ENCODE peak calls at places on chromosomes 5 and 9, in four cellular contexts. One of them, this sample, is unnamed.

GRCh38 chr5:99005506-99005905 is 76.7 kb upstream of the CHD1 start:
- DNase-seq in effector memory CD4-positive, alpha-beta T cell: no peak
- DNase-seq in stimulated activated naive CD8-positive, alpha-beta T cell treated with anti-CD3 and anti-CD28 coated beads, Interleukin-15, Interleukin-2, amounts not matched to agents 100 U/mL and 50 U/mL, for 24 hours: no peak
- DNase-seq in A172: no peak
- DNase-seq in this sample: no peak

GRCh38 chr9:122370869-122371467 is at the start of gene PTGS1:
- DNase-seq in effector memory CD4-positive, alpha-beta T cell: no peak
- DNase-seq in A172: no peak
- DNase-seq in stimulated activated naive CD8-positive, alpha-beta T cell treated with anti-CD3 and anti-CD28 coated beads, Interleukin-15, Interleukin-2, amounts not matched to agents 100 U/mL and 50 U/mL, for 24 hours: peak; percentile 33
- DNase-seq in this sample: peak; percentile 6

GRCh38 chr5:85096426-85096825 is 711.7 kb upstream of the EDIL3 start:
- DNase-seq in A172: peak; percentile 75
- DNase-seq in stimulated activated naive CD8-positive, alpha-beta T cell treated with anti-CD3 and anti-CD28 coated beads, Interleukin-15, Interleukin-2, amounts not matched to agents 100 U/mL and 50 U/mL, for 24 hours: no peak
- DNase-seq in effector memory CD4-positive, alpha-beta T cell: no peak
- DNase-seq in this sample: no peak

GRCh38 chr9:129194222-129194621 is 16.2 kb upstream of the IER5L start:
- DNase-seq in stimulated activated naive CD8-positive, alpha-beta T cell treated with anti-CD3 and anti-CD28 coated beads, Interleukin-15, Interleukin-2, amounts not matched to agents 100 U/mL and 50 U/mL, for 24 hours: no peak
- DNase-seq in effector memory CD4-positive, alpha-beta T cell: no peak
- DNase-seq in A172: no peak
- DNase-seq in this sample: no peak

GRCh38 chr5:42870882-42871418 is 59.3 kb upstream of the SELENOP start:
- DNase-seq in effector memory CD4-positive, alpha-beta T cell: no peak
- DNase-seq in stimulated activated naive CD8-positive, alpha-beta T cell treated with anti-CD3 and anti-CD28 coated beads, Interleukin-15, Interleukin-2, amounts not matched to agents 100 U/mL and 50 U/mL, for 24 hours: no peak
- DNase-seq in A172: peak; percentile 37
- DNase-seq in this sample: no peak

GRCh38 chr5:135310328-135310989 is 88.6 kb downstream of the MACROH2A1 start:
- DNase-seq in stimulated activated naive CD8-positive, alpha-beta T cell treated with anti-CD3 and anti-CD28 coated beads, Interleukin-15, Interleukin-2, amounts not matched to agents 100 U/mL and 50 U/mL, for 24 hours: no peak
- DNase-seq in effector memory CD4-positive, alpha-beta T cell: no peak
- DNase-seq in A172: peak; percentile 34
- DNase-seq in this sample: no peak

GRCh38 chr5:80254767-80255424 is 952 bp downstream of the SERINC5 start:
- DNase-seq in effector memory CD4-positive, alpha-beta T cell: no peak
- DNase-seq in stimulated activated naive CD8-positive, alpha-beta T cell treated with anti-CD3 and anti-CD28 coated beads, Interleukin-15, Interleukin-2, amounts not matched to agents 100 U/mL and 50 U/mL, for 24 hours: peak; percentile 49
- DNase-seq in A172: no peak
- DNase-seq in this sample: no peak

GRCh38 chr9:115548826-115549225 is 430.9 kb upstream of the TNC start:
- DNase-seq in A172: no peak
- DNase-seq in effector memory CD4-positive, alpha-beta T cell: no peak
- DNase-seq in stimulated activated naive CD8-positive, alpha-beta T cell treated with anti-CD3 and anti-CD28 coated beads, Interleukin-15, Interleukin-2, amounts not matched to agents 100 U/mL and 50 U/mL, for 24 hours: no peak
- DNase-seq in this sample: no peak

GRCh38 chr5:69343083-69343482 is 10.5 kb upstream of the CCDC125 start:
- DNase-seq in A172: no peak
- DNase-seq in effector memory CD4-positive, alpha-beta T cell: no peak
- DNase-seq in stimulated activated naive CD8-positive, alpha-beta T cell treated with anti-CD3 and anti-CD28 coated beads, Interleukin-15, Interleukin-2, amounts not matched to agents 100 U/mL and 50 U/mL, for 24 hours: no peak
- DNase-seq in this sample: no peak

GRCh38 chr5:39159986-39160490 is 59.3 kb downstream of the FYB1 start:
- DNase-seq in A172: no peak
- DNase-seq in stimulated activated naive CD8-positive, alpha-beta T cell treated with anti-CD3 and anti-CD28 coated beads, Interleukin-15, Interleukin-2, amounts not matched to agents 100 U/mL and 50 U/mL, for 24 hours: no peak
- DNase-seq in effector memory CD4-positive, alpha-beta T cell: no peak
- DNase-seq in this sample: no peak

GRCh38 chr9:5825223-5825622 is 7.7 kb downstream of the ERMP1 start:
- DNase-seq in A172: no peak
- DNase-seq in effector memory CD4-positive, alpha-beta T cell: no peak
- DNase-seq in stimulated activated naive CD8-positive, alpha-beta T cell treated with anti-CD3 and anti-CD28 coated beads, Interleukin-15, Interleukin-2, amounts not matched to agents 100 U/mL and 50 U/mL, for 24 hours: no peak
- DNase-seq in this sample: no peak

GRCh38 chr9:133605856-133606721 is 3.1 kb downstream of the FAM163B start:
- DNase-seq in effector memory CD4-positive, alpha-beta T cell: no peak
- DNase-seq in stimulated activated naive CD8-positive, alpha-beta T cell treated with anti-CD3 and anti-CD28 coated beads, Interleukin-15, Interleukin-2, amounts not matched to agents 100 U/mL and 50 U/mL, for 24 hours: no peak
- DNase-seq in A172: no peak
- DNase-seq in this sample: no peak

This sample was measured in NCI-H774.